ENCODE peak calls at places on chromosomes 5 and 9, in five cellular contexts. H is GM12878, C is K562, O is NT2/D1, E is H1. Q is an unnamed sample.

GRCh38 chr5:122770479-122770878 is 4.4 kb upstream of the SNX2 start:
- DNase-seq in E (no peak), C (no peak), O (no peak), H (no peak), Q (no peak)

GRCh38 chr9:114681594-114682332 is at the start of gene TEX48:
- DNase-seq in H (peak; percentile 19), E (peak; percentile 43), O (peak; percentile 81), C (peak; percentile 65), Q (peak; percentile 78)

GRCh38 chr5:54651482-54652076 is 134.0 kb downstream of the SNX18 start:
- DNase-seq in E (no peak), O (no peak), H (no peak), C (no peak), Q (no peak)

GRCh38 chr9:113446323-113446740 is 17.2 kb upstream of the RGS3 start:
- DNase-seq in E (no peak), C (peak; percentile 52), O (no peak), H (peak; percentile 25), Q (peak; percentile 31)

GRCh38 chr9:137666950-137667670 is 48.3 kb downstream of the EHMT1 start:
- DNase-seq in C (no peak), E (peak; percentile 63), O (peak; percentile 84), H (no peak), Q (no peak)

GRCh38 chr5:543351-543750 is 19.1 kb upstream of the SLC9A3 start:
- DNase-seq in C (no peak), E (no peak), H (no peak), O (no peak), Q (no peak)

GRCh38 chr9:113633782-113634596 is 170.5 kb downstream of the RGS3 start:
- DNase-seq in E (no peak), O (no peak), H (no peak), C (no peak), Q (no peak)

GRCh38 chr9:6575324-6575758 is 70.2 kb downstream of the GLDC start:
- DNase-seq in H (peak; percentile 53), E (no peak), O (no peak), C (no peak), Q (no peak)

GRCh38 chr5:41754857-41755256 is 115.4 kb downstream of the OXCT1 start:
- DNase-seq in H (no peak), E (no peak), C (no peak), O (no peak), Q (no peak)

GRCh38 chr5:172792693-172793570 is 21.9 kb upstream of the DUSP1 start:
- DNase-seq in O (no peak), H (no peak), E (no peak), C (no peak), Q (no peak)

GRCh38 chr5:172834570-172835245 is 657 bp downstream of the ERGIC1 start:
- DNase-seq in O (no peak), E (no peak), H (no peak), C (no peak), Q (no peak)

GRCh38 chr9:2267171-2267740 is 252.1 kb downstream of the SMARCA2 start:
- DNase-seq in E (no peak), C (no peak), H (no peak), O (no peak), Q (no peak)
- TF ChIP-seq ZNF274 in E (no peak), C (no peak), H (no peak), O (no peak), Q (no peak)

DNA sequence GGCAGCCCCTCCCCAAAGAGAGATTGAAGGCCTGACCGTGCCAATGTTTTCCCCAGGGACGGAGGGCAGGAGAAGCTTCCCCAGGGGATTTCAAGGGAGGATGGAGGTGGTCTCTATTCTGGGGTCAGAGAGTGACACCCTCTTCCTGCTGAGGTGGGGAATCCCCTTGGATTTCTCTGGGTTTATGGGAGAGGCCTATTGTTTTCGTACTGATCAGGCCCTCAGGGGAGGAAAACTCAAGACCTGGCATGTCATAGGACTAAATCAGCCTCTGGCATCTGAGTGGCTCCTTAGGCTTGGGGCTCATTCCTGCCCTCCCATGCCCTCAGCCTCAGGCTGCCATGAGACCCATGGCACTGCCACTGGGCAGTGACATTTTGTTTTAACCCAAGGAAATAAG is 44.6 kb downstream of the IRF1 start:
- DNase-seq in C (no peak), O (no peak), E (no peak), H (no peak), Q (no peak)
- TF ChIP-seq ZNF274 in C (no peak), O (no peak), E (no peak), H (no peak), Q (no peak)

DNA sequence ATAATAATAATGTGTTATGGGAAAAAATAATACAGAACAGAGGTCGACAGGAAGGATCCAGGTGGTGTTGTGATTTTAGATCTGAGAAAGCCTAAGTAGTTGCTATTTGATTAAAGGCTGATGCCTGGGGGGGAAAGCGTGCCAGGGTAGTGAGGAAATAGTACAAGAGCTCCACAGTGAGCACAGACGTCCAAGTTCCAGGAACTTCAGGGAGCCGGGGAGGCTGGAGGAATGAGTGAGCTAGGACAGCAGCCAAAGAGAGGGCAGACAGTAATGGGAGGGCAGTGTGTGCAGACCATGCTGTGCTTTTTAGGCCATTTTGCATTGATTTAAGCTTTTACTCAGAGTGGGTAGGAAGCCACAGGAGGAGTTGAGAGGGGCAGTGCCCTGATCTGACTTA is 93.6 kb downstream of the JAKMIP2 start:
- DNase-seq in C (no peak), O (no peak), E (no peak), H (no peak), Q (no peak)
- TF ChIP-seq ZNF274 in C (no peak), O (no peak), E (no peak), H (no peak), Q (no peak)

GRCh38 chr5:175215906-175216305 is 228.1 kb downstream of the DRD1 start:
- DNase-seq in E (no peak), O (no peak), C (no peak), H (no peak), Q (no peak)
- TF ChIP-seq ZNF274 in E (no peak), O (no peak), C (no peak), H (no peak), Q (no peak)

GRCh38 chr5:149657324-149657723 is 72.8 kb upstream of the PPARGC1B start:
- DNase-seq in C (no peak), O (no peak), E (no peak), H (no peak), Q (no peak)

GRCh38 chr5:149654893-149655505 is 73.7 kb downstream of the ARHGEF37 start:
- DNase-seq in E (no peak), H (no peak), C (no peak), O (no peak), Q (no peak)

GRCh38 chr5:149656576-149657182 is 73.4 kb upstream of the PPARGC1B start:
- DNase-seq in E (peak; percentile 56), O (peak; percentile 23), H (no peak), C (peak; percentile 58), Q (no peak)

GRCh38 chr5:149654282-149654681 is 73.0 kb downstream of the ARHGEF37 start:
- DNase-seq in O (no peak), H (no peak), E (no peak), C (no peak), Q (no peak)

GRCh38 chr5:149658299-149658698 is 71.8 kb upstream of the PPARGC1B start:
- DNase-seq in C (no peak), E (no peak), H (no peak), O (no peak), Q (no peak)
- TF ChIP-seq ZNF274 in C (no peak), E (no peak), H (no peak), O (no peak), Q (no peak)

GRCh38 chr9:108664309-108665255 is 191.2 kb downstream of the ACTL7B start:
- DNase-seq in H (no peak), E (no peak), O (no peak), C (no peak), Q (no peak)
- TF ChIP-seq ZNF274 in H (no peak), E (no peak), O (no peak), C (no peak), Q (no peak)

GRCh38 chr9:99357575-99357974 is 135.5 kb downstream of the SEC61B start:
- DNase-seq in E (no peak), C (no peak), O (no peak), H (no peak), Q (no peak)
- TF ChIP-seq ZNF274 in E (no peak), C (no peak), O (no peak), H (no peak), Q (no peak)

GRCh38 chr5:130135506-130135905 is 231.2 kb downstream of the CHSY3 start:
- DNase-seq in E (no peak), C (no peak), O (no peak), H (no peak), Q (no peak)
- TF ChIP-seq ZNF274 in E (no peak), C (no peak), O (no peak), H (no peak), Q (no peak)

GRCh38 chr9:21728781-21729180 is 73.7 kb upstream of the MTAP start:
- DNase-seq in O (no peak), C (no peak), E (no peak), H (no peak), Q (no peak)
- TF ChIP-seq ZNF274 in O (no peak), C (no peak), E (no peak), H (no peak), Q (no peak)

GRCh38 chr9:136578915-136579637 is 33.2 kb upstream of the NOTCH1 start:
- DNase-seq in E (no peak), C (peak; percentile 79), O (no peak), H (no peak), Q (peak; percentile 50)
- TF ChIP-seq ZNF274 in E (no peak), C (no peak), O (no peak), H (no peak), Q (no peak)

Q was measured in HCT116.